ENCODE peak calls at places on chromosomes 4 and X, in four cellular contexts. V is upper lobe of left lung, M is GM23338, F is psoas muscle. K is an unnamed sample.

GRCh38 chr4:24243641-24244040 is 340.7 kb downstream of the DHX15 start:
- DNase-seq in F (no peak), V (no peak), M (no peak), K (no peak)

GRCh38 chr4:162164881-162165528 is 1.2 kb upstream of the FSTL5 start:
- DNase-seq in V (no peak), M (no peak), F (no peak), K (no peak)

GRCh38 chr4:5051210-5051691 is at the start of gene STK32B:
- DNase-seq in V (peak), M (peak), F (peak), K (no peak)

GRCh38 chr4:176443117-176443516 is 123.4 kb downstream of the SPCS3 start:
- DNase-seq in M (no peak), F (no peak), V (no peak), K (no peak)

GRCh38 chr4:140049924-140050681 is 103.9 kb downstream of the MAML3 start:
- DNase-seq in M (peak), F (no peak), V (no peak), K (no peak)

GRCh38 chr4:94304365-94304971 is 38.2 kb downstream of the HPGDS start:
- DNase-seq in V (no peak), F (no peak), M (peak), K (no peak)

GRCh38 chr4:78691971-78692814 is 84.0 kb upstream of the BMP2K start:
- DNase-seq in M (no peak), F (no peak), V (no peak), K (no peak)

GRCh38 chrX:100643943-100644587 is at the start of gene SRPX2:
- DNase-seq in V (peak), M (no peak), F (peak), K (peak)

GRCh38 chr4:153005914-153006381 is 69.8 kb downstream of the FHDC1 start:
- DNase-seq in V (no peak), F (no peak), M (no peak), K (no peak)

GRCh38 chr4:178414881-178415446 is 972.7 kb upstream of the AGA start:
- DNase-seq in M (no peak), F (no peak), V (no peak), K (no peak)

GRCh38 chr4:5504486-5504885 is 203.9 kb downstream of the EVC2 start:
- DNase-seq in F (no peak), M (no peak), V (no peak), K (no peak)

GRCh38 chr4:99209671-99210070 is 9.4 kb downstream of the ADH6 start:
- DNase-seq in V (no peak), M (no peak), F (no peak), K (no peak)

GRCh38 chr4:154435895-154436294 is 55.7 kb downstream of the DCHS2 start:
- DNase-seq in V (no peak), M (no peak), F (no peak), K (no peak)

GRCh38 chrX:11585174-11585573 is 80.5 kb downstream of the ARHGAP6 start:
- DNase-seq in M (no peak), F (no peak), V (no peak), K (no peak)

GRCh38 chr4:168558587-168558986 is 61.7 kb downstream of the PALLD start:
- DNase-seq in F (no peak), V (no peak), M (peak), K (no peak)

GRCh38 chr4:159765402-159765801 is 662.5 kb downstream of the RAPGEF2 start:
- DNase-seq in M (no peak), V (no peak), F (no peak), K (no peak)

GRCh38 chr4:30402276-30402675 is 317.9 kb upstream of the PCDH7 start:
- DNase-seq in F (no peak), M (no peak), V (no peak), K (no peak)

GRCh38 chr4:72987741-72988729 is 81.5 kb downstream of the COX18 start:
- DNase-seq in M (no peak), F (no peak), V (no peak), K (no peak)

GRCh38 chrX:31435592-31435991 is 363.8 kb upstream of the FTHL17 start:
- DNase-seq in F (no peak), V (no peak), M (peak), K (no peak)

GRCh38 chr4:139018501-139018900 is 2.9 kb downstream of the NOCT start:
- DNase-seq in F (no peak), M (no peak), V (no peak), K (no peak)

GRCh38 chr4:60422440-60422839 is 777.7 kb upstream of the ADGRL3 start:
- DNase-seq in V (no peak), F (no peak), M (peak), K (no peak)

GRCh38 chr4:109385260-109385659 is 48.4 kb upstream of the SEC24B start:
- DNase-seq in V (no peak), M (no peak), F (no peak), K (no peak)

GRCh38 chrX:56800801-56801200 is 71.8 kb downstream of the NBDY start:
- DNase-seq in F (no peak), M (no peak), V (peak), K (no peak)

GRCh38 chr4:187378441-187378840 is 617.1 kb upstream of the ZFP42 start:
- DNase-seq in V (no peak), M (no peak), F (no peak), K (no peak)

GRCh38 chr4:187516224-187516623 is 479.3 kb upstream of the ZFP42 start:
- DNase-seq in F (no peak), M (no peak), V (no peak), K (no peak)

GRCh38 chr4:34181311-34181808 is 2063.0 kb downstream of the ARAP2 start:
- DNase-seq in M (no peak), F (no peak), V (no peak), K (no peak)

GRCh38 chrX:7111518-7111917 is 36.0 kb upstream of the STS start:
- DNase-seq in M (no peak), V (no peak), F (no peak), K (no peak)

GRCh38 chrX:7108995-7109634 is 38.4 kb upstream of the STS start:
- DNase-seq in V (no peak), M (no peak), F (no peak), K (no peak)

GRCh38 chrX:7112071-7112470 is 35.4 kb upstream of the STS start:
- DNase-seq in M (no peak), V (no peak), F (no peak), K (no peak)

GRCh38 chrX:7110821-7111276 is 36.7 kb upstream of the STS start:
- DNase-seq in V (no peak), M (no peak), F (no peak), K (no peak)

GRCh38 chrX:7109838-7110793 is 37.4 kb upstream of the STS start:
- DNase-seq in V (no peak), F (no peak), M (no peak), K (no peak)
- H3K27ac ChIP-seq in V (peak), F (no peak), M (no peak), K (no peak)

DNA sequence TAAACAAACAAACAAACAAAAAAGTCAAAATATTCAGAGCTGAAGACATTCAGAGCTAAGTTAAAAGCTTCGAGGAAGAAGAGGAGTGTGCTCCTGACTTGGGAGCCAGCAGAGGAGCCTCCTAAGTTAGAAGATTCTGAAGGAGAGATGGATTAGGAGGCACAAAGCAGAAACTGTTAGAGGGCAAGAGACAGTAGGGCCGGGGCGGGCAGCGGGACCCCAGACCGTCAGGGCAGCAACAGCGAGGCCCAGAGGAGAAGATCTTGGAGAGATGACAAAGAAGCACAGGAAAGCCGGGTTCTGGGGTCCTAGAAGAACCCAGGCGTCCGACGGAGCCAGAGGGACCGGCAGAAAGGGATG is 682 bp downstream of the KLHL13 start:
- DNase-seq in V (no peak), F (no peak), M (no peak), K (no peak)
- H3K27ac ChIP-seq in V (peak), F (peak), M (no peak), K (peak)

GRCh38 chr4:74367656-74368055 is 2.7 kb downstream of the EREG start:
- DNase-seq in M (no peak), V (no peak), F (no peak), K (no peak)

GRCh38 chr4:74364649-74365491 is at the start of gene EREG:
- DNase-seq in F (no peak), V (peak), M (peak), K (no peak)

GRCh38 chr4:74369860-74370259 is 4.9 kb downstream of the EREG start:
- DNase-seq in F (no peak), M (no peak), V (no peak), K (no peak)

GRCh38 chr4:74365761-74366160 is 816 bp downstream of the EREG start:
- DNase-seq in M (peak), V (peak), F (no peak), K (no peak)

GRCh38 chr4:74366367-74366891 is 1.5 kb downstream of the EREG start:
- DNase-seq in F (no peak), V (no peak), M (no peak), K (no peak)
- H3K27ac ChIP-seq in F (no peak), V (no peak), M (no peak), K (no peak)

GRCh38 chrX:2587146-2587545 is 86.4 kb upstream of the DHRSX start:
- DNase-seq in F (no peak), V (no peak), M (no peak), K (no peak)
- H3K27ac ChIP-seq in F (no peak), V (no peak), M (no peak), K (no peak)